ENCODE peak calls at places on chromosomes 16 and 17, in four cellular contexts. E is GM12878, L is HepG2, Y is H1. H is an unnamed sample.

GRCh38 chr17:16217002-16217635 is at the start of gene PIGL:
- DNase-seq in E (peak), L (peak), Y (peak), H (peak)

GRCh38 chr16:75754126-75754525 is 27.8 kb upstream of the CPHXL start:
- DNase-seq in E (no peak), L (peak), Y (no peak), H (no peak)

GRCh38 chr17:8806206-8807069 is 7.3 kb upstream of the MFSD6L start:
- DNase-seq in E (no peak), L (no peak), Y (no peak), H (no peak)

GRCh38 chr17:75856062-75856681 is 1.0 kb upstream of the WBP2 start:
- DNase-seq in E (no peak), L (peak), Y (no peak), H (no peak)

GRCh38 chr17:12020595-12021590 is at the start of gene MAP2K4:
- DNase-seq in E (peak), L (peak), Y (peak), H (peak)

GRCh38 chr17:65559802-65560627 is 1.4 kb downstream of the AXIN2 start:
- DNase-seq in E (no peak), L (peak), Y (no peak), H (no peak)

GRCh38 chr16:84138824-84139627 is 6.0 kb downstream of the HSDL1 start:
- DNase-seq in E (peak), L (peak), Y (no peak), H (no peak)

GRCh38 chr16:77307764-77308561 is 108.8 kb downstream of the SYCE1L start:
- DNase-seq in E (no peak), L (no peak), Y (no peak), H (no peak)

GRCh38 chr17:19398301-19399181 is 11.6 kb upstream of the MFAP4 start:
- DNase-seq in E (no peak), L (no peak), Y (no peak), H (no peak)

GRCh38 chr16:35131429-35131828 is 1672.0 kb downstream of the TP53TG3F start:
- DNase-seq in E (no peak), L (no peak), Y (no peak), H (no peak)

GRCh38 chr16:379183-379960 is 2.4 kb downstream of the PGAP6 start:
- DNase-seq in E (no peak), L (no peak), Y (peak), H (no peak)

GRCh38 chr16:66265106-66265415 is 101.4 kb upstream of the CDH5 start:
- DNase-seq in E (no peak), L (no peak), Y (no peak), H (no peak)

GRCh38 chr16:10827691-10828341 is 9.2 kb upstream of the TVP23A start:
- DNase-seq in E (no peak), L (no peak), Y (no peak), H (no peak)

GRCh38 chr17:45775576-45776011 is 8.5 kb upstream of the CRHR1 start:
- DNase-seq in E (no peak), L (no peak), Y (no peak), H (no peak)

GRCh38 chr17:81391964-81392908 is 3.0 kb upstream of the BAHCC1 start:
- DNase-seq in E (no peak), L (no peak), Y (no peak), H (no peak)

GRCh38 chr17:81453712-81454111 is 58.5 kb downstream of the BAHCC1 start:
- DNase-seq in E (no peak), L (no peak), Y (no peak), H (no peak)

GRCh38 chr17:36901506-36901905 is 35.8 kb upstream of the LHX1 start:
- DNase-seq in E (no peak), L (peak), Y (peak), H (no peak)

GRCh38 chr17:17957584-17957916 is 14.7 kb downstream of the TOM1L2 start:
- DNase-seq in E (no peak), L (no peak), Y (no peak), H (no peak)
- H3K9ac ChIP-seq in E (no peak), L (no peak), Y (no peak), H (no peak)

GRCh38 chr16:78727536-78727935 is 628.1 kb downstream of the WWOX start:
- DNase-seq in E (no peak), L (peak), Y (no peak), H (no peak)
- TF ChIP-seq SUZ12 in E (no peak), L (no peak), Y (no peak), H (no peak)

GRCh38 chr16:68399456-68399855 is 48.9 kb downstream of the SMPD3 start:
- DNase-seq in E (no peak), L (no peak), Y (no peak), H (no peak)

GRCh38 chr16:68401871-68402747 is 46.2 kb downstream of the SMPD3 start:
- DNase-seq in E (no peak), L (no peak), Y (no peak), H (no peak)

GRCh38 chr16:68400083-68400923 is 48.0 kb downstream of the SMPD3 start:
- DNase-seq in E (no peak), L (no peak), Y (no peak), H (no peak)

GRCh38 chr16:68402748-68403040 is 45.6 kb downstream of the SMPD3 start:
- DNase-seq in E (no peak), L (no peak), Y (no peak), H (no peak)

GRCh38 chr16:68400924-68401460 is 47.3 kb downstream of the SMPD3 start:
- DNase-seq in E (no peak), L (no peak), Y (no peak), H (no peak)
- H3K9ac ChIP-seq in E (no peak), L (no peak), Y (no peak), H (no peak)

GRCh38 chr17:32960815-32961214 is 30.8 kb upstream of the SPACA3 start:
- DNase-seq in E (no peak), L (no peak), Y (no peak), H (no peak)

GRCh38 chr17:32955155-32955554 is 27.2 kb downstream of the TMEM98 start:
- DNase-seq in E (no peak), L (no peak), Y (no peak), H (no peak)

GRCh38 chr17:32956240-32956970 is 28.5 kb downstream of the TMEM98 start:
- DNase-seq in E (no peak), L (no peak), Y (no peak), H (no peak)

GRCh38 chr17:32962320-32962707 is 29.3 kb upstream of the SPACA3 start:
- DNase-seq in E (no peak), L (no peak), Y (no peak), H (no peak)

GRCh38 chr17:32958418-32958817 is 30.5 kb downstream of the TMEM98 start:
- DNase-seq in E (no peak), L (no peak), Y (no peak), H (no peak)
- TF ChIP-seq SUZ12 in E (no peak), L (no peak), Y (no peak), H (no peak)

DNA sequence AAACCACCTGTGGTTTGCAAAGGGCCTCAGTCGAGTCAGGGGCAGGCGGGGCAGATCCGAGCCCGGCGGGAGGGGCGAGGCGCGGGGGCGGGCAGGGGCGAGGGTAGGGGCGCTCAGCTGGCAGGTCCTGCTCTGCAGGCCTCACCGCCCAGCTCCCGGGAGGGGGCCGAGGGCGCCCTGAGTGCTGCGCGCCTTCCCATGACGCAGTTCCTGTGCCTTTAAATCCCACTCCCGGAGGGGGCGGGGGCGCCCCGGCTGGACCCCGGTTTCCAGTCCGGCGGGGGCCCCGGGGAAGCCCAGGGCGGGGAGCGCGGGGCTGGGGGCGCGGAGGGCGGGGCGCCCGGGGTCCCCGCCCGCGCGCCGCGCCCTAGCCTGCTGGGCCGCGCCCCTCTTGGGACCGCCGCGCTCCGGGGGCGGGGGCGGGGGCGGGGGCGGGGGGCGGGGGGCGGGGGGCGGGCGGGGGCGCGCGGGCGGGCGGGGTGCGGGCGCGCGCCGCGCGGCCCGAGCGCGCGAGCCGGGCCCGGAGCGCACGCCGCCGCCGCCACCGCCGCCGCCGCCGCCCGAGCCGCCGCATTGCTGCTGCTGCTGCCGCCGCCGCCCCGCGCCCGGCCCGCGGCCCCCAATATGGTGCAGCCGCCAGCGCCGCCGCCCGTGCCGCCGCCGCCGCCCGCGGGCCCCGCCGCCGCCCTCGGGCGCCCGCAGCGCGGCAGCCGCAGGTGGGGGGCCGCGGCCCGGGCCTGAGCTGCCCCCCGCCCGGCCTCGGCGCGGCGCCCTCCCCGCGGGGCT is at the start of gene JPH3:
- DNase-seq in E (no peak), L (no peak), Y (peak), H (no peak)
- H3K9ac ChIP-seq in E (no peak), L (no peak), Y (peak), H (peak)

GRCh38 chr17:79800325-79801155 is 3.7 kb upstream of the CBX8 start:
- DNase-seq in E (no peak), L (no peak), Y (no peak), H (no peak)
- TF ChIP-seq SUZ12 in E (peak), L (peak), Y (no peak), H (peak)

GRCh38 chr16:73063284-73063733 is 15.4 kb upstream of the ZFHX3 start:
- DNase-seq in E (no peak), L (no peak), Y (no peak), H (no peak)
- H3K9ac ChIP-seq in E (no peak), L (no peak), Y (no peak), H (no peak)

H was measured in NT2/D1.